ENCODE peak calls at places on chromosomes 11 and 22, in seven cellular contexts. L is A549; S is cardiac muscle cell; F is heart right ventricle; T is uterus; Z is heart left ventricle; W is CD8-positive, alpha-beta T cell. H is an unnamed sample. For H3K4me1, the result is how much of the 10 kb centered on the place peaks cover.

GRCh38 chr22:27460596-27461347 is 340.8 kb downstream of the MN1 start:
- DNase-seq in L (no peak), W (no peak), Z (no peak), F (peak), T (no peak), S (no peak), H (no peak)

GRCh38 chr11:96012086-96012824 is 88.3 kb upstream of the MTMR2 start:
- DNase-seq in F (no peak), W (peak), T (peak), S (peak), Z (no peak), L (peak), H (no peak)

GRCh38 chr11:26573896-26574295 is 1.8 kb upstream of the MUC15 start:
- DNase-seq in Z (no peak), S (no peak), T (no peak), F (no peak), W (no peak), L (no peak), H (no peak)

GRCh38 chr22:43395296-43395695 is 16.5 kb upstream of the MPPED1 start:
- DNase-seq in S (no peak), T (no peak), F (no peak), L (no peak), Z (no peak), W (no peak), H (no peak)

GRCh38 chr11:64511966-64512365 is 79.1 kb upstream of the SLC22A12 start:
- DNase-seq in Z (no peak), F (no peak), L (no peak), S (no peak), T (no peak), W (no peak), H (no peak)

GRCh38 chr22:28542980-28543621 is 136.5 kb downstream of the TTC28 start:
- DNase-seq in W (no peak), T (no peak), L (no peak), Z (no peak), S (no peak), F (no peak), H (no peak)

GRCh38 chr22:29382575-29383328 is 5.6 kb downstream of the AP1B1 start:
- DNase-seq in S (no peak), L (no peak), F (no peak), W (no peak), Z (no peak), T (no peak), H (no peak)

GRCh38 chr11:2265854-2266585 is 4.4 kb downstream of the ASCL2 start:
- DNase-seq in Z (no peak), S (no peak), L (no peak), F (no peak), T (no peak), W (peak), H (peak)

DNA sequence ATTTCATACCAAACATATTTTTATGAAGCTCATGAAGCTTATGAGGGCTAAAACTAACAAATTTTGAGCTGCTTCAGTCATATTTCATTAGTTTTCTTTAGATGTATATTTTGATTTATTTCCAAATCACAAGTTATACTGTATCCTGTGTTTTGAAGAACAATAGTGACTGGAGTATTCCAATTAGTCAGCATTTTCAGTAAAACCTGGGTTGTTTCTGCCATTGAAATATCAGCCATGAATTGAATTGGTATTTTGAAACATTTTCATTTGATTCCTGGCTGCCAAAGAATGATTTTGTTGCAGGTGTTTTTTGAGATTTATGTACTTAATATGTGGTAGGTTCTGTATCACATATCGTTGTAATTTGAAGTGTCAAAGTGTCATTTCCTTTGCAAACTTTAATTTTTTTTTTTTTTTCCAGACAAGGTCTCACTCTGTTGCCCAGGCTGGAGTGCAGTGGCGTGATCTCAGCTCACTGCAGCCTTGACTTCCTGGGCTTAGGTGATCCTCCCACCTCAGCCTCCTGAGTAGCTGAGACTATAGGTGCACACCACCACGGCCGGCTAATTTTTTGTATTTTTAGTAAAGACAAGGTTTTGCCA is 206.3 kb downstream of the SBF2 start:
- DNase-seq in F (no peak), S (no peak), T (no peak), L (no peak), W (no peak), Z (no peak), H (no peak)
- H3K4me1 ChIP-seq in F (under half), S (under half), T (under half), L (under half), W (under half), Z (under half), H (under half)

GRCh38 chr11:122146475-122146874 is 30.5 kb upstream of the BLID start:
- DNase-seq in S (no peak), F (no peak), L (no peak), Z (no peak), T (no peak), W (no peak), H (no peak)

GRCh38 chr11:122153746-122154145 is 37.7 kb upstream of the BLID start:
- DNase-seq in Z (no peak), W (no peak), T (no peak), F (no peak), S (no peak), L (no peak), H (no peak)

GRCh38 chr11:122154227-122154626 is 38.2 kb upstream of the BLID start:
- DNase-seq in F (no peak), L (no peak), W (no peak), T (no peak), Z (no peak), S (no peak), H (no peak)

GRCh38 chr11:122149232-122149631 is 33.2 kb upstream of the BLID start:
- DNase-seq in W (no peak), S (no peak), T (no peak), L (no peak), F (no peak), Z (no peak), H (no peak)

DNA sequence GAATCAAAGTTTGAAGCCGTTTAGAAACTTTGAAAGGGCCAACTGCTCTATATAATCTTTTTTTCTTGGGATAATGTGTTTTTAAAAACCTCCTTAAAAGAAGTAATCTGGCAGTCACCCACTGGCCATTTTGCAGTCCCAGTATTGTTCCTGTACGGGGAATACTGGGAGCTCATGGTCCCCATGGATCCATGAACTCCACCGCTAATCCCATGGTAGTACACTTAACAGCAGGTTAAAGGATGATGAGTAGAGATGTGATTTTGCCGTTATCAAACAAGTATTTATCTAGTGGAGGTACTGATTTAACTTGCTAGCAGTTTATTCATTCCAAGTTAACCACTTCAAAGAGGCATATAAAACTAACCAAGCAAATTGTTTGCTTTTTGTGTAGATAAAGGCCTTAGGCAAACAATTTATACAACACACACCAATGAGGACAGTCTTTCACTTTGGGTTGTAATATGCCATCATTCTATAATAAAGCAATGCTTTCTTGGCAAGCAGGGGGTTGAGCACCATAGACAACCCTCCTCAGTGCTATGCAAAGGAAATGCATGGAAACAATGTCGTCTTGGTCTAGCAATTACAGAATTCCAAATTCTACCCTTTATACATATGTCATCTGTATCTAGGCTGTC is 34.6 kb upstream of the BLID start:
- DNase-seq in Z (no peak), S (no peak), W (no peak), L (no peak), T (no peak), F (no peak), H (no peak)
- H3K4me3 ChIP-seq in Z (no peak), S (no peak), W (no peak), L (peak), T (no peak), F (no peak), H (no peak)

GRCh38 chr11:72000591-72000867 is 1.8 kb downstream of the IL18BP start:
- DNase-seq in F (no peak), S (no peak), T (peak), W (no peak), L (no peak), Z (no peak), H (no peak)

GRCh38 chr11:71998061-71998460 is 648 bp upstream of the IL18BP start:
- DNase-seq in W (no peak), Z (no peak), T (no peak), S (no peak), F (no peak), L (no peak), H (no peak)

GRCh38 chr11:71999813-72000590 is 1.3 kb downstream of the IL18BP start:
- DNase-seq in L (no peak), Z (no peak), T (no peak), F (no peak), S (no peak), W (no peak), H (no peak)

GRCh38 chr11:71998649-71999310 is at the start of gene IL18BP:
- DNase-seq in T (no peak), F (no peak), L (no peak), Z (peak), S (no peak), W (peak), H (peak)

DNA sequence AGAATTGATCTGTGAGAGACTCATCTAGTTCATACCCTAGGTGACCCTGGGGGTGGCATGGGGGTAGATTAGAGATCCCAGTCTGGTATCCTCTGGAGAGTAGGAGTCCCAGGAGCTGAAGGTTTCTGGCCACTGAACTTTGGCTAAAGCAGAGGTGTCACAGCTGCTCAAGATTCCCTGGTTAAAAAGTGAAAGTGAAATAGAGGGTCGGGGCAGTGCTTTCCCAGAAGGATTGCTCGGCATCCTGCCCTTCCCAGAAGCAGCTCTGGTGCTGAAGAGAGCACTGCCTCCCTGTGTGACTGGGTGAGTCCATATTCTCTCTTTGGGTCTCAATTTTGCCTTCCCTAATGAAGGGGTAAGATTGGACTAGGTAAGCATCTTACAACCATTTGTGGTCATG is 651 bp downstream of the IL18BP start:
- DNase-seq in L (no peak), F (no peak), Z (peak), W (no peak), T (peak), S (no peak), H (no peak)
- H3K27ac ChIP-seq in L (peak), F (peak), Z (peak), W (peak), T (peak), S (peak), H (peak)

GRCh38 chr22:50705219-50705691 is 32.6 kb downstream of the SHANK3 start:
- DNase-seq in T (peak), S (peak), L (no peak), F (peak), W (no peak), Z (peak), H (peak)

GRCh38 chr22:50705851-50706351 is 32.1 kb upstream of the ACR start:
- DNase-seq in W (no peak), S (no peak), F (no peak), T (no peak), Z (no peak), L (no peak), H (peak)

GRCh38 chr22:50702821-50703725 is 30.4 kb downstream of the SHANK3 start:
- DNase-seq in L (no peak), Z (no peak), W (no peak), T (no peak), F (peak), S (no peak), H (peak)

GRCh38 chr22:50703726-50704509 is 31.3 kb downstream of the SHANK3 start:
- DNase-seq in T (no peak), W (no peak), F (no peak), S (no peak), L (no peak), Z (no peak), H (peak)

GRCh38 chr22:50704510-50705218 is 32.0 kb downstream of the SHANK3 start:
- DNase-seq in F (peak), L (no peak), T (no peak), Z (no peak), S (no peak), W (no peak), H (peak)
- H3K4me1 ChIP-seq in F (under half), L (under half), T (under half), Z (under half), S (under half), W (under half), H (under half)

GRCh38 chr11:70435361-70435760 is 37.0 kb downstream of the CTTN start:
- DNase-seq in W (no peak), F (no peak), S (no peak), L (no peak), T (no peak), Z (no peak), H (no peak)
- H3K4me3 ChIP-seq in W (no peak), F (no peak), S (no peak), L (no peak), T (no peak), Z (no peak), H (no peak)

DNA sequence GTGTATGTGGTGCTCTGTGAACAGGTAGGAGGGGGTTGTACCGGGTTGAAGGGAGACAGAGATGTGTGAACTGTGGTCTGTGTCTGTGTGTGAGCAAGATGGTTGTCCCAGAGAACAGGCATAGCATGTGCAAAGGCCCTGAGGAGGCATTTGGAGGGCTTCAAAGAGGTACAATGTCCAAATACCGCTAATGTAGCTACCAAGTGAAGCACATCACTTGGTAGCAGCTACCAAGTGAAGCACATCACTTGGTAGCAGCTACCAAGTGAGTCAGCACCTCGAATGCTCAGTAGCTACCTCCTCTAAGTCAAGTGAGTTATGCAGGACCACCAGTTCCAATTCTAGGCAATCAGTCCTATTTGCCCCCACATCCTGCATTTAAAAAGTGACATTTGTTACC is 72.4 kb downstream of the KIAA1671 start:
- DNase-seq in F (no peak), Z (no peak), L (no peak), S (no peak), T (no peak), W (no peak), H (no peak)
- H3K27ac ChIP-seq in F (peak), Z (no peak), L (no peak), S (peak), T (no peak), W (no peak), H (peak)

DNA sequence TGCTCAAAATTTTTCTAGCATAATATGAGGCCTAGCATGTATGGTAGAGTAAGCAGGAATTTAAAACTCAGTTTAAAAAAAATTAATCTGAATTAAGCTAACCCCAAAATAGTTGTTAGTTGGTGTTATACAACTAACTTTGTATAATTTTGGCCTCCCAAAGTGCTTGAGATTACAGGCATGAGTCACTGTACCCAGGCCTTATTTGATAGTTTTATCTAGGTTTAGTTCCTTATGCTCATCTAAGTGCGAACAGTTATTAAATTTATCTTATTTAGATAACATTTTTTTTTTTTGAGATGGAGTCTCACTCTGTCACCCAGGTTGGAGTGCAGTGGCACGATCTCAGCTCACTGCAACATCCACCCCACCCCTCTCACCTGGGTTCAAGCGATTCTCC is 7.7 kb downstream of the IL18 start:
- DNase-seq in W (no peak), F (no peak), T (no peak), S (no peak), Z (no peak), L (no peak), H (no peak)
- H3K4me1 ChIP-seq in W (under half), F (under half), T (under half), S (under half), Z (under half), L (half or more), H (under half)

GRCh38 chr11:48169706-48170105 is 46.9 kb upstream of the OR4B1 start:
- DNase-seq in W (no peak), Z (peak), S (peak), L (no peak), F (peak), T (no peak), H (no peak)
- H3K4me3 ChIP-seq in W (no peak), Z (peak), S (no peak), L (no peak), F (no peak), T (no peak), H (no peak)

DNA sequence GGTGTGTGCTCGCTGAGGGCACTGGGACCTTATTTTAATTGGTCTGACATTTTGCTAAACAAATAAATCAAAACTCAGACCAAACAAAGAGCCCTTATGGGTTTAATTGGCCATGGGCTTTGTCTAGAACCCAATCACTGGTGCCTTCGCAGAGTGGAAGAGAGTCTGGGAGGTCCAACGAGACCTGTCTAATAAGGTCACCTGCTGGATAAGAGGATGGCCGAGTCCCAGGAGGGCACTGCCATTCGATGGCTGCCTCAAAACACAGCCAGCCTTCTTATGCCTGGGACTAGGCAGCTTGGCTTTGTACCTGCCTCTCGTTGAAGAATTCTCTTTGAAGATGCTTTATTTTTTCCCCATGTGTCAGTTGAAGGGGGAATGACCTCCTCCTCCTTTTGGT is 171.1 kb downstream of the CEP164 start:
- DNase-seq in S (no peak), Z (no peak), W (no peak), F (no peak), T (no peak), L (no peak), H (no peak)
- H3K27ac ChIP-seq in S (no peak), Z (no peak), W (no peak), F (no peak), T (no peak), L (no peak), H (no peak)

GRCh38 chr11:69382131-69383128 is 88.5 kb downstream of the MYEOV start:
- DNase-seq in S (no peak), L (no peak), T (no peak), W (no peak), F (peak), Z (peak), H (peak)

GRCh38 chr11:69384548-69385465 is 90.9 kb downstream of the MYEOV start:
- DNase-seq in Z (peak), S (no peak), L (no peak), T (no peak), F (no peak), W (no peak), H (no peak)

GRCh38 chr11:69381681-69382130 is 87.8 kb downstream of the MYEOV start:
- DNase-seq in S (no peak), F (no peak), L (no peak), Z (no peak), W (no peak), T (no peak), H (no peak)

GRCh38 chr11:69383946-69384547 is 90.1 kb downstream of the MYEOV start:
- DNase-seq in W (no peak), S (no peak), T (no peak), L (no peak), Z (peak), F (no peak), H (no peak)

GRCh38 chr11:69383372-69383771 is 89.4 kb downstream of the MYEOV start:
- DNase-seq in W (no peak), L (no peak), S (no peak), T (no peak), Z (no peak), F (no peak), H (no peak)
- H3K4me1 ChIP-seq in W (under half), L (under half), S (under half), T (under half), Z (under half), F (under half), H (under half)